ENCODE peak calls at places on chromosomes 4 and X, in six cellular contexts. One of them, this sample, is unnamed.

GRCh38 chr4:100889898-100890297 is 372.1 kb upstream of the EMCN start:
- DNase-seq in activated CD4-positive, alpha-beta memory T cell treated with anti-CD3 and anti-CD28 coated beads for 36 hours: no peak
- DNase-seq in GM18507: no peak
- DNase-seq in chondrocyte: no peak
- DNase-seq in BE2C: no peak
- DNase-seq in BJ: no peak
- DNase-seq in this sample: no peak

GRCh38 chrX:18886344-18887161 is 97.4 kb downstream of the PHKA2 start:
- DNase-seq in activated CD4-positive, alpha-beta memory T cell treated with anti-CD3 and anti-CD28 coated beads for 36 hours: peak
- DNase-seq in GM18507: peak
- DNase-seq in chondrocyte: no peak
- DNase-seq in BE2C: peak
- DNase-seq in BJ: no peak
- DNase-seq in this sample: peak

GRCh38 chr4:186192068-186192751 is 843 bp downstream of the CYP4V2 start:
- DNase-seq in activated CD4-positive, alpha-beta memory T cell treated with anti-CD3 and anti-CD28 coated beads for 36 hours: peak
- DNase-seq in GM18507: no peak
- DNase-seq in chondrocyte: no peak
- DNase-seq in BE2C: no peak
- DNase-seq in BJ: no peak
- DNase-seq in this sample: peak

GRCh38 chr4:119034276-119035008 is 101.2 kb upstream of the MYOZ2 start:
- DNase-seq in activated CD4-positive, alpha-beta memory T cell treated with anti-CD3 and anti-CD28 coated beads for 36 hours: no peak
- DNase-seq in GM18507: no peak
- DNase-seq in chondrocyte: no peak
- DNase-seq in BE2C: no peak
- DNase-seq in BJ: no peak
- DNase-seq in this sample: no peak

GRCh38 chrX:120536056-120536455 is 24.7 kb downstream of the CUL4B start:
- DNase-seq in activated CD4-positive, alpha-beta memory T cell treated with anti-CD3 and anti-CD28 coated beads for 36 hours: no peak
- DNase-seq in GM18507: no peak
- DNase-seq in chondrocyte: no peak
- DNase-seq in BE2C: no peak
- DNase-seq in BJ: no peak
- DNase-seq in this sample: no peak

GRCh38 chr4:37977471-37978452 is 17.6 kb downstream of the PTTG2 start:
- DNase-seq in activated CD4-positive, alpha-beta memory T cell treated with anti-CD3 and anti-CD28 coated beads for 36 hours: peak
- DNase-seq in GM18507: peak
- DNase-seq in chondrocyte: no peak
- DNase-seq in BE2C: peak
- DNase-seq in BJ: no peak
- DNase-seq in this sample: peak

GRCh38 chr4:157514711-157515110 is 294.2 kb downstream of the GRIA2 start:
- DNase-seq in activated CD4-positive, alpha-beta memory T cell treated with anti-CD3 and anti-CD28 coated beads for 36 hours: no peak
- DNase-seq in GM18507: no peak
- DNase-seq in chondrocyte: no peak
- DNase-seq in BE2C: peak
- DNase-seq in BJ: no peak
- DNase-seq in this sample: no peak

GRCh38 chrX:68462653-68463052 is 29.4 kb upstream of the OPHN1 start:
- DNase-seq in activated CD4-positive, alpha-beta memory T cell treated with anti-CD3 and anti-CD28 coated beads for 36 hours: peak
- DNase-seq in GM18507: no peak
- DNase-seq in chondrocyte: no peak
- DNase-seq in BE2C: peak
- DNase-seq in BJ: no peak
- DNase-seq in this sample: peak

GRCh38 chr4:168699224-168699878 is 202.5 kb downstream of the PALLD start:
- DNase-seq in activated CD4-positive, alpha-beta memory T cell treated with anti-CD3 and anti-CD28 coated beads for 36 hours: no peak
- DNase-seq in GM18507: no peak
- DNase-seq in chondrocyte: no peak
- DNase-seq in BE2C: no peak
- DNase-seq in BJ: no peak
- DNase-seq in this sample: no peak

This sample was measured in T-cell.